ENCODE peak calls at places on chromosomes 3 and 15, in seven cellular contexts. One of them, this sample, is unnamed. For H3K4me1, the result is how much of the 10 kb centered on the place peaks cover.

GRCh38 chr15:28043625-28044520 is 55.2 kb downstream of the OCA2 start:
- DNase-seq in ovary: no peak
- DNase-seq in IMR-90: no peak
- DNase-seq in HepG2: peak
- DNase-seq in heart left ventricle: no peak
- DNase-seq in uterus: no peak
- DNase-seq in right lobe of liver: no peak
- DNase-seq in this sample: no peak

GRCh38 chr3:16883057-16883725 is 1.6 kb upstream of the PLCL2 start:
- DNase-seq in ovary: no peak
- DNase-seq in IMR-90: no peak
- DNase-seq in HepG2: no peak
- DNase-seq in heart left ventricle: no peak
- DNase-seq in uterus: peak
- DNase-seq in right lobe of liver: no peak
- DNase-seq in this sample: no peak

GRCh38 chr3:52532838-52533622 is 627 bp downstream of the NT5DC2 start:
- DNase-seq in ovary: peak
- DNase-seq in IMR-90: no peak
- DNase-seq in HepG2: no peak
- DNase-seq in heart left ventricle: peak
- DNase-seq in uterus: peak
- DNase-seq in right lobe of liver: peak
- DNase-seq in this sample: peak

GRCh38 chr3:69433016-69433937 is 47.4 kb upstream of the FRMD4B start:
- DNase-seq in ovary: no peak
- DNase-seq in IMR-90: peak
- DNase-seq in HepG2: no peak
- DNase-seq in heart left ventricle: no peak
- DNase-seq in uterus: no peak
- DNase-seq in right lobe of liver: no peak
- DNase-seq in this sample: no peak

GRCh38 chr3:56456117-56456516 is 12.2 kb downstream of the ERC2 start:
- DNase-seq in ovary: no peak
- DNase-seq in IMR-90: no peak
- DNase-seq in HepG2: no peak
- DNase-seq in heart left ventricle: no peak
- DNase-seq in uterus: no peak
- DNase-seq in right lobe of liver: no peak
- DNase-seq in this sample: no peak

GRCh38 chr3:38730281-38730680 is 80.8 kb upstream of the SCN5A start:
- DNase-seq in ovary: no peak
- DNase-seq in IMR-90: peak
- DNase-seq in HepG2: no peak
- DNase-seq in heart left ventricle: no peak
- DNase-seq in uterus: no peak
- DNase-seq in right lobe of liver: no peak
- DNase-seq in this sample: no peak

GRCh38 chr15:39131605-39132004 is 449.3 kb upstream of the THBS1 start:
- DNase-seq in ovary: no peak
- DNase-seq in IMR-90: peak
- DNase-seq in HepG2: no peak
- DNase-seq in heart left ventricle: no peak
- DNase-seq in uterus: no peak
- DNase-seq in right lobe of liver: no peak
- DNase-seq in this sample: no peak

GRCh38 chr3:171680690-171681416 is 129.4 kb downstream of the PLD1 start:
- DNase-seq in ovary: no peak
- DNase-seq in IMR-90: no peak
- DNase-seq in HepG2: peak
- DNase-seq in heart left ventricle: no peak
- DNase-seq in uterus: no peak
- DNase-seq in right lobe of liver: no peak
- DNase-seq in this sample: peak

GRCh38 chr3:124774841-124775402 is 44.7 kb downstream of the UMPS start:
- DNase-seq in ovary: no peak
- DNase-seq in IMR-90: no peak
- DNase-seq in HepG2: no peak
- DNase-seq in heart left ventricle: no peak
- DNase-seq in uterus: no peak
- DNase-seq in right lobe of liver: no peak
- DNase-seq in this sample: no peak

GRCh38 chr3:157501863-157502262 is 1.4 kb downstream of the VEPH1 start:
- DNase-seq in ovary: no peak
- DNase-seq in IMR-90: no peak
- DNase-seq in HepG2: no peak
- DNase-seq in heart left ventricle: no peak
- DNase-seq in uterus: no peak
- DNase-seq in right lobe of liver: no peak
- DNase-seq in this sample: no peak

GRCh38 chr3:157500232-157500631 is 3.0 kb downstream of the VEPH1 start:
- DNase-seq in ovary: no peak
- DNase-seq in IMR-90: no peak
- DNase-seq in HepG2: no peak
- DNase-seq in heart left ventricle: no peak
- DNase-seq in uterus: no peak
- DNase-seq in right lobe of liver: no peak
- DNase-seq in this sample: no peak

GRCh38 chr3:157498374-157498773 is 4.8 kb downstream of the VEPH1 start:
- DNase-seq in ovary: no peak
- DNase-seq in IMR-90: no peak
- DNase-seq in HepG2: no peak
- DNase-seq in heart left ventricle: no peak
- DNase-seq in uterus: no peak
- DNase-seq in right lobe of liver: no peak
- DNase-seq in this sample: no peak

GRCh38 chr3:157499342-157499963 is 3.8 kb downstream of the VEPH1 start:
- DNase-seq in ovary: no peak
- DNase-seq in IMR-90: no peak
- DNase-seq in HepG2: peak
- DNase-seq in heart left ventricle: no peak
- DNase-seq in uterus: no peak
- DNase-seq in right lobe of liver: peak
- DNase-seq in this sample: no peak

DNA sequence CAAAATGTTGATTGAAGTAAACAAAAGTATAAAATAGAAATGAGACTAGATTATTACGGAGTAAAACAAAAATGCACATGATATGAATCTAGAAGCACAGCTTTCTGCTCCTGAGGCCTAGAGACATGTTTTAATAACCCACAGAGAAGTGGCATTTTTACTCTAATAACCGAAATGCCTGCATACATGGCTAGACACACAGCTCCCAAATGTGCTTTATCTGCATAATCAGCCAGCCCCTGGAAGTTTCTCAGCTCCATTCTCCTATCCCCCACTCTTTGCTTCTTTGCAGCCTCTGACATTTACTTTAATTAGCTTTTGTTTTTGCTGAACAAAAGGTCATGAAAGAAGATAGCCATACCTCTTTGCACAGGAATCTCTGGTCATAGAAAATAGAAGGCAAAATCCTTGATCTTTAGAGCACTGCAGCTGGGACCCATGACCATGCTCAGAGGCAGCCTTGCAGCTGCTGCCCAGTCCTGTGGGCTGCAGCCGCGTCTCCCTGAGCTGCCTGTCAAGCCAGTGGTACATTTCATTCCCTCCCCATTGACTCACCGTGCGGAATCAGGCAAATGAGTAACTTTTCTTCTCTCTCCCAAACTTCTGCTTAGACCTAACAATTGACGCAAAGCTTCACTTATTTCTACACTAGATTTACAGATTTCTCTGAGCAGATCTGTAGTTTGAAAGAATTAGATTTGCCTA is at the start of gene VEPH1:
- DNase-seq in ovary: no peak
- DNase-seq in IMR-90: peak
- DNase-seq in HepG2: no peak
- DNase-seq in heart left ventricle: no peak
- DNase-seq in uterus: no peak
- DNase-seq in right lobe of liver: no peak
- DNase-seq in this sample: no peak
- TF ChIP-seq POLR2A in ovary: no peak
- TF ChIP-seq POLR2A in IMR-90: no peak
- TF ChIP-seq POLR2A in HepG2: no peak
- TF ChIP-seq POLR2A in heart left ventricle: no peak
- TF ChIP-seq POLR2A in uterus: no peak
- TF ChIP-seq POLR2A in right lobe of liver: no peak
- TF ChIP-seq POLR2A in this sample: no peak

GRCh38 chr3:84893211-84893610 is 65.6 kb upstream of the CADM2 start:
- DNase-seq in ovary: no peak
- DNase-seq in IMR-90: no peak
- DNase-seq in HepG2: no peak
- DNase-seq in heart left ventricle: no peak
- DNase-seq in uterus: no peak
- DNase-seq in right lobe of liver: no peak
- DNase-seq in this sample: no peak
- H3K27ac ChIP-seq in ovary: no peak
- H3K27ac ChIP-seq in IMR-90: no peak
- H3K27ac ChIP-seq in HepG2: no peak
- H3K27ac ChIP-seq in heart left ventricle: no peak
- H3K27ac ChIP-seq in uterus: no peak
- H3K27ac ChIP-seq in right lobe of liver: no peak
- H3K27ac ChIP-seq in this sample: no peak

DNA sequence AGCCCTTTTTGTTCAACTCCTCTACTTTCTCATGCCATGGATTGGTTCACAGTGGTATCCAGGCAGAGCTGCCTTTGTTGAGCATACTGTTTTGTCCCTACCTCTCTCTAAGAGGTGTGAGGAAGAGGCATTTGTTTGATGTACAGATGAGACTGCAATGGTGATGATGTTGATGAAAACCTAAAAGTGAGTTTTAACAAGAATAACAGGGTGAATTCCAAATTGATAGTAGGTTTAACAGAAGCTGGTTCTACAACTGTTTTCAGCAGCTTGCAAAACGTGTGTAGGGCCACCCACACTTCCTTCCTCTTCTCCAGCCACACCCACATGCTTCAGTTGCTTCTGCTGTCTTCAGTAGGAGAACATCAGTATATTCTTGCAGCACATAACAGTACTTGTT is 10.2 kb downstream of the SNRK start:
- DNase-seq in ovary: no peak
- DNase-seq in IMR-90: peak
- DNase-seq in HepG2: no peak
- DNase-seq in heart left ventricle: peak
- DNase-seq in uterus: no peak
- DNase-seq in right lobe of liver: no peak
- DNase-seq in this sample: no peak
- H3K4me1 ChIP-seq in ovary: under half
- H3K4me1 ChIP-seq in IMR-90: under half
- H3K4me1 ChIP-seq in HepG2: half or more
- H3K4me1 ChIP-seq in heart left ventricle: half or more
- H3K4me1 ChIP-seq in uterus: under half
- H3K4me1 ChIP-seq in right lobe of liver: under half
- H3K4me1 ChIP-seq in this sample: under half

GRCh38 chr15:85837011-85837433 is 42.3 kb upstream of the KLHL25 start:
- DNase-seq in ovary: no peak
- DNase-seq in IMR-90: no peak
- DNase-seq in HepG2: peak
- DNase-seq in heart left ventricle: no peak
- DNase-seq in uterus: no peak
- DNase-seq in right lobe of liver: peak
- DNase-seq in this sample: peak
- TF ChIP-seq POLR2A in ovary: no peak
- TF ChIP-seq POLR2A in IMR-90: no peak
- TF ChIP-seq POLR2A in HepG2: no peak
- TF ChIP-seq POLR2A in heart left ventricle: no peak
- TF ChIP-seq POLR2A in uterus: no peak
- TF ChIP-seq POLR2A in right lobe of liver: peak
- TF ChIP-seq POLR2A in this sample: peak

GRCh38 chr3:160291909-160292299 is 66.7 kb downstream of the C3orf80 start:
- DNase-seq in ovary: no peak
- DNase-seq in IMR-90: no peak
- DNase-seq in HepG2: no peak
- DNase-seq in heart left ventricle: no peak
- DNase-seq in uterus: no peak
- DNase-seq in right lobe of liver: no peak
- DNase-seq in this sample: no peak

GRCh38 chr3:160291290-160291908 is 66.2 kb downstream of the C3orf80 start:
- DNase-seq in ovary: no peak
- DNase-seq in IMR-90: no peak
- DNase-seq in HepG2: peak
- DNase-seq in heart left ventricle: no peak
- DNase-seq in uterus: no peak
- DNase-seq in right lobe of liver: peak
- DNase-seq in this sample: no peak

GRCh38 chr3:160286231-160286630 is 61.0 kb downstream of the C3orf80 start:
- DNase-seq in ovary: no peak
- DNase-seq in IMR-90: no peak
- DNase-seq in HepG2: no peak
- DNase-seq in heart left ventricle: no peak
- DNase-seq in uterus: no peak
- DNase-seq in right lobe of liver: no peak
- DNase-seq in this sample: no peak

DNA sequence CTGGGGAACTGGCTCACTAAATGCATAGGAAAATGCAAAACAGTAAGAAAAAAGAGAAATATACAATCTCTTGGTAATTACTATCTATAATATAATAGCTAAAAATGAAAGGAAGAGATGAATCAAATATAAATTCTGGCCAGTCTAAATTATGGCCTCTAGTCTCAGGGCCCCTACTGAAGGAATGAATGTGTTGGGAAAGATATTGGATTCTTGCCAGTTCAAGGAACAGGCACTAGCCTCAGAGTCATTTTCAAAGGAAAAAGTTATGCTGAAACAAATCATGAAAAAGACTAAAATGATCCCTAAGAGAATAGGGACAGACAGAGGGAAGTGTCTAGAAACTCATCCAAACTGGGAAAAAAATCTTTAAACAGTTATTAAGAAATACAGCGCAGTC is 62.4 kb downstream of the C3orf80 start:
- DNase-seq in ovary: no peak
- DNase-seq in IMR-90: no peak
- DNase-seq in HepG2: no peak
- DNase-seq in heart left ventricle: no peak
- DNase-seq in uterus: no peak
- DNase-seq in right lobe of liver: no peak
- DNase-seq in this sample: no peak
- H3K27ac ChIP-seq in ovary: no peak
- H3K27ac ChIP-seq in IMR-90: no peak
- H3K27ac ChIP-seq in HepG2: no peak
- H3K27ac ChIP-seq in heart left ventricle: no peak
- H3K27ac ChIP-seq in uterus: no peak
- H3K27ac ChIP-seq in right lobe of liver: no peak
- H3K27ac ChIP-seq in this sample: no peak

GRCh38 chr3:158050461-158050860 is 55.8 kb downstream of the SHOX2 start:
- DNase-seq in ovary: no peak
- DNase-seq in IMR-90: no peak
- DNase-seq in HepG2: no peak
- DNase-seq in heart left ventricle: no peak
- DNase-seq in uterus: no peak
- DNase-seq in right lobe of liver: no peak
- DNase-seq in this sample: no peak
- H3K4me1 ChIP-seq in ovary: under half
- H3K4me1 ChIP-seq in IMR-90: under half
- H3K4me1 ChIP-seq in HepG2: under half
- H3K4me1 ChIP-seq in heart left ventricle: under half
- H3K4me1 ChIP-seq in uterus: under half
- H3K4me1 ChIP-seq in right lobe of liver: under half
- H3K4me1 ChIP-seq in this sample: under half